ENCODE peak calls at places on chromosomes 5 and 9, in ten cellular contexts. One of them, this sample, is unnamed.

GRCh38 chr5:52778784-52779183 is 8.9 kb upstream of the ITGA1 start:
- DNase-seq in stimulated activated CD8-positive, alpha-beta memory T cell treated with anti-CD3 and anti-CD28 coated beads, Interleukin-7, amount 100 ng/mL, for 1 hour: no peak
- DNase-seq in body of pancreas: no peak
- DNase-seq in MG63: no peak
- DNase-seq in activated CD4-positive, alpha-beta T cell treated with anti-CD3 and anti-CD28 coated beads, Interleukin-2, amount 10 ng/mL, durations not matched to agents 7 days and 5 days: no peak
- DNase-seq in endothelial cell: no peak
- DNase-seq in substantia nigra: no peak
- DNase-seq in activated CD8-positive, alpha-beta memory T cell treated with anti-CD3 and anti-CD28 coated beads for 4 hours: no peak
- DNase-seq in sigmoid colon: no peak
- DNase-seq in iris pigment epithelial cell: no peak
- DNase-seq in this sample: no peak

GRCh38 chr9:135075234-135076142 is 12.0 kb upstream of the OLFM1 start:
- DNase-seq in substantia nigra: peak
- DNase-seq in MG63: peak
- DNase-seq in sigmoid colon: peak
- DNase-seq in activated CD4-positive, alpha-beta T cell treated with anti-CD3 and anti-CD28 coated beads, Interleukin-2, amount 10 ng/mL, durations not matched to agents 7 days and 5 days: no peak
- DNase-seq in endothelial cell: peak
- DNase-seq in activated CD8-positive, alpha-beta memory T cell treated with anti-CD3 and anti-CD28 coated beads for 4 hours: no peak
- DNase-seq in body of pancreas: peak
- DNase-seq in stimulated activated CD8-positive, alpha-beta memory T cell treated with anti-CD3 and anti-CD28 coated beads, Interleukin-7, amount 100 ng/mL, for 1 hour: no peak
- DNase-seq in iris pigment epithelial cell: peak
- DNase-seq in this sample: peak

GRCh38 chr5:37730896-37731455 is 108.9 kb downstream of the GDNF start:
- DNase-seq in MG63: no peak
- DNase-seq in endothelial cell: no peak
- DNase-seq in activated CD4-positive, alpha-beta T cell treated with anti-CD3 and anti-CD28 coated beads, Interleukin-2, amount 10 ng/mL, durations not matched to agents 7 days and 5 days: no peak
- DNase-seq in stimulated activated CD8-positive, alpha-beta memory T cell treated with anti-CD3 and anti-CD28 coated beads, Interleukin-7, amount 100 ng/mL, for 1 hour: no peak
- DNase-seq in substantia nigra: no peak
- DNase-seq in iris pigment epithelial cell: no peak
- DNase-seq in activated CD8-positive, alpha-beta memory T cell treated with anti-CD3 and anti-CD28 coated beads for 4 hours: no peak
- DNase-seq in body of pancreas: no peak
- DNase-seq in sigmoid colon: no peak
- DNase-seq in this sample: no peak

GRCh38 chr5:97101189-97101910 is 41.1 kb downstream of the LIX1 start:
- DNase-seq in body of pancreas: no peak
- DNase-seq in substantia nigra: peak
- DNase-seq in iris pigment epithelial cell: peak
- DNase-seq in stimulated activated CD8-positive, alpha-beta memory T cell treated with anti-CD3 and anti-CD28 coated beads, Interleukin-7, amount 100 ng/mL, for 1 hour: no peak
- DNase-seq in activated CD8-positive, alpha-beta memory T cell treated with anti-CD3 and anti-CD28 coated beads for 4 hours: no peak
- DNase-seq in sigmoid colon: no peak
- DNase-seq in activated CD4-positive, alpha-beta T cell treated with anti-CD3 and anti-CD28 coated beads, Interleukin-2, amount 10 ng/mL, durations not matched to agents 7 days and 5 days: no peak
- DNase-seq in endothelial cell: no peak
- DNase-seq in MG63: no peak
- DNase-seq in this sample: no peak

GRCh38 chr9:123562844-123563346 is 206.9 kb downstream of the CRB2 start:
- DNase-seq in MG63: peak
- DNase-seq in activated CD4-positive, alpha-beta T cell treated with anti-CD3 and anti-CD28 coated beads, Interleukin-2, amount 10 ng/mL, durations not matched to agents 7 days and 5 days: no peak
- DNase-seq in activated CD8-positive, alpha-beta memory T cell treated with anti-CD3 and anti-CD28 coated beads for 4 hours: no peak
- DNase-seq in iris pigment epithelial cell: peak
- DNase-seq in endothelial cell: no peak
- DNase-seq in body of pancreas: no peak
- DNase-seq in stimulated activated CD8-positive, alpha-beta memory T cell treated with anti-CD3 and anti-CD28 coated beads, Interleukin-7, amount 100 ng/mL, for 1 hour: no peak
- DNase-seq in sigmoid colon: peak
- DNase-seq in substantia nigra: no peak
- DNase-seq in this sample: no peak

GRCh38 chr5:22710660-22711059 is 142.5 kb downstream of the CDH12 start:
- DNase-seq in activated CD4-positive, alpha-beta T cell treated with anti-CD3 and anti-CD28 coated beads, Interleukin-2, amount 10 ng/mL, durations not matched to agents 7 days and 5 days: no peak
- DNase-seq in MG63: no peak
- DNase-seq in stimulated activated CD8-positive, alpha-beta memory T cell treated with anti-CD3 and anti-CD28 coated beads, Interleukin-7, amount 100 ng/mL, for 1 hour: no peak
- DNase-seq in body of pancreas: no peak
- DNase-seq in activated CD8-positive, alpha-beta memory T cell treated with anti-CD3 and anti-CD28 coated beads for 4 hours: no peak
- DNase-seq in iris pigment epithelial cell: no peak
- DNase-seq in substantia nigra: no peak
- DNase-seq in endothelial cell: no peak
- DNase-seq in sigmoid colon: no peak
- DNase-seq in this sample: no peak

GRCh38 chr5:142845402-142845901 is 75.3 kb downstream of the ARHGAP26 start:
- DNase-seq in iris pigment epithelial cell: no peak
- DNase-seq in substantia nigra: no peak
- DNase-seq in endothelial cell: no peak
- DNase-seq in body of pancreas: no peak
- DNase-seq in activated CD4-positive, alpha-beta T cell treated with anti-CD3 and anti-CD28 coated beads, Interleukin-2, amount 10 ng/mL, durations not matched to agents 7 days and 5 days: no peak
- DNase-seq in sigmoid colon: no peak
- DNase-seq in stimulated activated CD8-positive, alpha-beta memory T cell treated with anti-CD3 and anti-CD28 coated beads, Interleukin-7, amount 100 ng/mL, for 1 hour: no peak
- DNase-seq in activated CD8-positive, alpha-beta memory T cell treated with anti-CD3 and anti-CD28 coated beads for 4 hours: no peak
- DNase-seq in MG63: no peak
- DNase-seq in this sample: no peak

GRCh38 chr5:10756539-10756938 is 4.5 kb downstream of the DAP start:
- DNase-seq in sigmoid colon: no peak
- DNase-seq in stimulated activated CD8-positive, alpha-beta memory T cell treated with anti-CD3 and anti-CD28 coated beads, Interleukin-7, amount 100 ng/mL, for 1 hour: no peak
- DNase-seq in MG63: peak
- DNase-seq in body of pancreas: no peak
- DNase-seq in activated CD8-positive, alpha-beta memory T cell treated with anti-CD3 and anti-CD28 coated beads for 4 hours: no peak
- DNase-seq in iris pigment epithelial cell: peak
- DNase-seq in endothelial cell: no peak
- DNase-seq in activated CD4-positive, alpha-beta T cell treated with anti-CD3 and anti-CD28 coated beads, Interleukin-2, amount 10 ng/mL, durations not matched to agents 7 days and 5 days: no peak
- DNase-seq in substantia nigra: no peak
- DNase-seq in this sample: no peak

GRCh38 chr5:139652788-139653241 is 4.7 kb downstream of the CXXC5 start:
- DNase-seq in stimulated activated CD8-positive, alpha-beta memory T cell treated with anti-CD3 and anti-CD28 coated beads, Interleukin-7, amount 100 ng/mL, for 1 hour: no peak
- DNase-seq in sigmoid colon: no peak
- DNase-seq in body of pancreas: no peak
- DNase-seq in MG63: no peak
- DNase-seq in iris pigment epithelial cell: no peak
- DNase-seq in substantia nigra: no peak
- DNase-seq in activated CD4-positive, alpha-beta T cell treated with anti-CD3 and anti-CD28 coated beads, Interleukin-2, amount 10 ng/mL, durations not matched to agents 7 days and 5 days: no peak
- DNase-seq in endothelial cell: no peak
- DNase-seq in activated CD8-positive, alpha-beta memory T cell treated with anti-CD3 and anti-CD28 coated beads for 4 hours: no peak
- DNase-seq in this sample: no peak

GRCh38 chr9:136566899-136567298 is 21.1 kb upstream of the NOTCH1 start:
- DNase-seq in body of pancreas: peak
- DNase-seq in endothelial cell: no peak
- DNase-seq in iris pigment epithelial cell: no peak
- DNase-seq in substantia nigra: peak
- DNase-seq in stimulated activated CD8-positive, alpha-beta memory T cell treated with anti-CD3 and anti-CD28 coated beads, Interleukin-7, amount 100 ng/mL, for 1 hour: no peak
- DNase-seq in MG63: no peak
- DNase-seq in sigmoid colon: peak
- DNase-seq in activated CD4-positive, alpha-beta T cell treated with anti-CD3 and anti-CD28 coated beads, Interleukin-2, amount 10 ng/mL, durations not matched to agents 7 days and 5 days: no peak
- DNase-seq in activated CD8-positive, alpha-beta memory T cell treated with anti-CD3 and anti-CD28 coated beads for 4 hours: no peak
- DNase-seq in this sample: no peak

GRCh38 chr5:100790170-100790665 is 112.9 kb downstream of the ST8SIA4 start:
- DNase-seq in stimulated activated CD8-positive, alpha-beta memory T cell treated with anti-CD3 and anti-CD28 coated beads, Interleukin-7, amount 100 ng/mL, for 1 hour: no peak
- DNase-seq in endothelial cell: peak
- DNase-seq in activated CD8-positive, alpha-beta memory T cell treated with anti-CD3 and anti-CD28 coated beads for 4 hours: no peak
- DNase-seq in MG63: no peak
- DNase-seq in substantia nigra: peak
- DNase-seq in activated CD4-positive, alpha-beta T cell treated with anti-CD3 and anti-CD28 coated beads, Interleukin-2, amount 10 ng/mL, durations not matched to agents 7 days and 5 days: no peak
- DNase-seq in iris pigment epithelial cell: no peak
- DNase-seq in sigmoid colon: no peak
- DNase-seq in body of pancreas: peak
- DNase-seq in this sample: no peak

GRCh38 chr5:37951946-37952721 is 112.3 kb upstream of the GDNF start:
- DNase-seq in stimulated activated CD8-positive, alpha-beta memory T cell treated with anti-CD3 and anti-CD28 coated beads, Interleukin-7, amount 100 ng/mL, for 1 hour: no peak
- DNase-seq in sigmoid colon: no peak
- DNase-seq in activated CD8-positive, alpha-beta memory T cell treated with anti-CD3 and anti-CD28 coated beads for 4 hours: no peak
- DNase-seq in MG63: no peak
- DNase-seq in activated CD4-positive, alpha-beta T cell treated with anti-CD3 and anti-CD28 coated beads, Interleukin-2, amount 10 ng/mL, durations not matched to agents 7 days and 5 days: no peak
- DNase-seq in endothelial cell: no peak
- DNase-seq in substantia nigra: no peak
- DNase-seq in iris pigment epithelial cell: peak
- DNase-seq in body of pancreas: no peak
- DNase-seq in this sample: no peak

GRCh38 chr9:92094655-92095054 is 20.6 kb downstream of the SPTLC1 start:
- DNase-seq in substantia nigra: no peak
- DNase-seq in activated CD4-positive, alpha-beta T cell treated with anti-CD3 and anti-CD28 coated beads, Interleukin-2, amount 10 ng/mL, durations not matched to agents 7 days and 5 days: peak
- DNase-seq in activated CD8-positive, alpha-beta memory T cell treated with anti-CD3 and anti-CD28 coated beads for 4 hours: no peak
- DNase-seq in body of pancreas: no peak
- DNase-seq in stimulated activated CD8-positive, alpha-beta memory T cell treated with anti-CD3 and anti-CD28 coated beads, Interleukin-7, amount 100 ng/mL, for 1 hour: no peak
- DNase-seq in endothelial cell: no peak
- DNase-seq in iris pigment epithelial cell: peak
- DNase-seq in sigmoid colon: no peak
- DNase-seq in MG63: no peak
- DNase-seq in this sample: no peak

GRCh38 chr5:83375049-83375710 is 96.4 kb upstream of the VCAN start:
- DNase-seq in body of pancreas: no peak
- DNase-seq in MG63: no peak
- DNase-seq in activated CD8-positive, alpha-beta memory T cell treated with anti-CD3 and anti-CD28 coated beads for 4 hours: no peak
- DNase-seq in endothelial cell: no peak
- DNase-seq in substantia nigra: no peak
- DNase-seq in sigmoid colon: no peak
- DNase-seq in activated CD4-positive, alpha-beta T cell treated with anti-CD3 and anti-CD28 coated beads, Interleukin-2, amount 10 ng/mL, durations not matched to agents 7 days and 5 days: no peak
- DNase-seq in stimulated activated CD8-positive, alpha-beta memory T cell treated with anti-CD3 and anti-CD28 coated beads, Interleukin-7, amount 100 ng/mL, for 1 hour: no peak
- DNase-seq in iris pigment epithelial cell: no peak
- DNase-seq in this sample: no peak

GRCh38 chr9:108466238-108466637 is 389.5 kb downstream of the ACTL7B start:
- DNase-seq in MG63: no peak
- DNase-seq in activated CD8-positive, alpha-beta memory T cell treated with anti-CD3 and anti-CD28 coated beads for 4 hours: no peak
- DNase-seq in iris pigment epithelial cell: no peak
- DNase-seq in substantia nigra: no peak
- DNase-seq in stimulated activated CD8-positive, alpha-beta memory T cell treated with anti-CD3 and anti-CD28 coated beads, Interleukin-7, amount 100 ng/mL, for 1 hour: no peak
- DNase-seq in endothelial cell: no peak
- DNase-seq in body of pancreas: no peak
- DNase-seq in activated CD4-positive, alpha-beta T cell treated with anti-CD3 and anti-CD28 coated beads, Interleukin-2, amount 10 ng/mL, durations not matched to agents 7 days and 5 days: no peak
- DNase-seq in sigmoid colon: no peak
- DNase-seq in this sample: no peak

GRCh38 chr5:41414598-41414997 is 95.8 kb downstream of the PLCXD3 start:
- DNase-seq in activated CD4-positive, alpha-beta T cell treated with anti-CD3 and anti-CD28 coated beads, Interleukin-2, amount 10 ng/mL, durations not matched to agents 7 days and 5 days: no peak
- DNase-seq in MG63: peak
- DNase-seq in sigmoid colon: peak
- DNase-seq in substantia nigra: no peak
- DNase-seq in iris pigment epithelial cell: peak
- DNase-seq in stimulated activated CD8-positive, alpha-beta memory T cell treated with anti-CD3 and anti-CD28 coated beads, Interleukin-7, amount 100 ng/mL, for 1 hour: no peak
- DNase-seq in endothelial cell: no peak
- DNase-seq in body of pancreas: peak
- DNase-seq in activated CD8-positive, alpha-beta memory T cell treated with anti-CD3 and anti-CD28 coated beads for 4 hours: no peak
- DNase-seq in this sample: no peak

GRCh38 chr9:28267351-28267750 is 694.1 kb upstream of the C9orf72 start:
- DNase-seq in activated CD8-positive, alpha-beta memory T cell treated with anti-CD3 and anti-CD28 coated beads for 4 hours: no peak
- DNase-seq in body of pancreas: no peak
- DNase-seq in stimulated activated CD8-positive, alpha-beta memory T cell treated with anti-CD3 and anti-CD28 coated beads, Interleukin-7, amount 100 ng/mL, for 1 hour: no peak
- DNase-seq in iris pigment epithelial cell: peak
- DNase-seq in endothelial cell: no peak
- DNase-seq in activated CD4-positive, alpha-beta T cell treated with anti-CD3 and anti-CD28 coated beads, Interleukin-2, amount 10 ng/mL, durations not matched to agents 7 days and 5 days: no peak
- DNase-seq in MG63: no peak
- DNase-seq in sigmoid colon: no peak
- DNase-seq in substantia nigra: no peak
- DNase-seq in this sample: no peak

GRCh38 chr5:126525630-126526245 is 69.3 kb downstream of the ALDH7A1 start:
- DNase-seq in MG63: peak
- DNase-seq in activated CD4-positive, alpha-beta T cell treated with anti-CD3 and anti-CD28 coated beads, Interleukin-2, amount 10 ng/mL, durations not matched to agents 7 days and 5 days: no peak
- DNase-seq in substantia nigra: no peak
- DNase-seq in body of pancreas: peak
- DNase-seq in endothelial cell: peak
- DNase-seq in sigmoid colon: peak
- DNase-seq in iris pigment epithelial cell: peak
- DNase-seq in stimulated activated CD8-positive, alpha-beta memory T cell treated with anti-CD3 and anti-CD28 coated beads, Interleukin-7, amount 100 ng/mL, for 1 hour: no peak
- DNase-seq in activated CD8-positive, alpha-beta memory T cell treated with anti-CD3 and anti-CD28 coated beads for 4 hours: no peak
- DNase-seq in this sample: no peak